ENCODE peak calls at places on chromosome 13, in seven cellular contexts. One of them, this sample, is unnamed.

GRCh38 chr13:33519561-33520479 is 234.3 kb upstream of the STARD13 start:
- DNase-seq in IMR-90: peak
- DNase-seq in mesendoderm: no peak
- DNase-seq in trophoblast cell: no peak
- DNase-seq in mesenchymal stem cell: peak
- DNase-seq in neuronal stem cell: no peak
- DNase-seq in H1: no peak
- DNase-seq in this sample: no peak

GRCh38 chr13:43698009-43698408 is 88.8 kb downstream of the ENOX1 start:
- DNase-seq in neuronal stem cell: no peak
- DNase-seq in H1: no peak
- DNase-seq in mesendoderm: no peak
- DNase-seq in mesenchymal stem cell: no peak
- DNase-seq in IMR-90: no peak
- DNase-seq in trophoblast cell: no peak
- DNase-seq in this sample: no peak

GRCh38 chr13:91135949-91136348 is 211.5 kb upstream of the MIR17HG start:
- DNase-seq in mesendoderm: no peak
- DNase-seq in mesenchymal stem cell: no peak
- DNase-seq in IMR-90: no peak
- DNase-seq in H1: no peak
- DNase-seq in neuronal stem cell: no peak
- DNase-seq in trophoblast cell: no peak
- DNase-seq in this sample: no peak

GRCh38 chr13:102369303-102369702 is 32.5 kb downstream of the FGF14 start:
- DNase-seq in mesendoderm: peak
- DNase-seq in mesenchymal stem cell: peak
- DNase-seq in trophoblast cell: peak
- DNase-seq in neuronal stem cell: no peak
- DNase-seq in IMR-90: no peak
- DNase-seq in H1: no peak
- DNase-seq in this sample: no peak

GRCh38 chr13:23889598-23890224 is 511 bp upstream of the MIPEP start:
- DNase-seq in trophoblast cell: no peak
- DNase-seq in neuronal stem cell: peak
- DNase-seq in mesenchymal stem cell: no peak
- DNase-seq in mesendoderm: peak
- DNase-seq in IMR-90: no peak
- DNase-seq in H1: no peak
- DNase-seq in this sample: no peak

GRCh38 chr13:50129065-50129922 is 114.0 kb downstream of the KCNRG start:
- DNase-seq in IMR-90: no peak
- DNase-seq in trophoblast cell: no peak
- DNase-seq in mesenchymal stem cell: peak
- DNase-seq in neuronal stem cell: peak
- DNase-seq in H1: no peak
- DNase-seq in mesendoderm: peak
- DNase-seq in this sample: no peak

GRCh38 chr13:113782472-113782871 is 23.4 kb downstream of the TMEM255B start:
- DNase-seq in trophoblast cell: no peak
- DNase-seq in neuronal stem cell: no peak
- DNase-seq in mesenchymal stem cell: no peak
- DNase-seq in H1: no peak
- DNase-seq in mesendoderm: no peak
- DNase-seq in IMR-90: no peak
- DNase-seq in this sample: no peak

GRCh38 chr13:23513460-23513859 is 56.8 kb upstream of the TNFRSF19 start:
- DNase-seq in mesenchymal stem cell: no peak
- DNase-seq in neuronal stem cell: no peak
- DNase-seq in H1: no peak
- DNase-seq in IMR-90: no peak
- DNase-seq in trophoblast cell: no peak
- DNase-seq in mesendoderm: no peak
- DNase-seq in this sample: no peak

GRCh38 chr13:59475911-59476310 is 687.8 kb downstream of the DIAPH3 start:
- DNase-seq in mesenchymal stem cell: no peak
- DNase-seq in neuronal stem cell: no peak
- DNase-seq in trophoblast cell: no peak
- DNase-seq in IMR-90: no peak
- DNase-seq in H1: no peak
- DNase-seq in mesendoderm: peak
- DNase-seq in this sample: no peak
- H2BK5ac ChIP-seq in mesenchymal stem cell: no peak
- H2BK5ac ChIP-seq in neuronal stem cell: no peak
- H2BK5ac ChIP-seq in trophoblast cell: no peak
- H2BK5ac ChIP-seq in IMR-90: no peak
- H2BK5ac ChIP-seq in H1: no peak
- H2BK5ac ChIP-seq in mesendoderm: no peak
- H2BK5ac ChIP-seq in this sample: no peak

GRCh38 chr13:27954406-27954851 is 14.7 kb downstream of the CDX2 start:
- DNase-seq in trophoblast cell: peak
- DNase-seq in IMR-90: no peak
- DNase-seq in mesendoderm: peak
- DNase-seq in H1: no peak
- DNase-seq in mesenchymal stem cell: peak
- DNase-seq in neuronal stem cell: no peak
- DNase-seq in this sample: peak

GRCh38 chr13:27955192-27955591 is 13.9 kb downstream of the CDX2 start:
- DNase-seq in H1: no peak
- DNase-seq in mesendoderm: no peak
- DNase-seq in IMR-90: no peak
- DNase-seq in mesenchymal stem cell: no peak
- DNase-seq in trophoblast cell: no peak
- DNase-seq in neuronal stem cell: no peak
- DNase-seq in this sample: no peak

GRCh38 chr13:27956576-27957300 is 12.4 kb downstream of the CDX2 start:
- DNase-seq in trophoblast cell: no peak
- DNase-seq in neuronal stem cell: no peak
- DNase-seq in IMR-90: no peak
- DNase-seq in mesendoderm: no peak
- DNase-seq in H1: no peak
- DNase-seq in mesenchymal stem cell: no peak
- DNase-seq in this sample: no peak

GRCh38 chr13:27953671-27954405 is 15.3 kb downstream of the CDX2 start:
- DNase-seq in mesendoderm: peak
- DNase-seq in mesenchymal stem cell: peak
- DNase-seq in H1: no peak
- DNase-seq in neuronal stem cell: peak
- DNase-seq in trophoblast cell: peak
- DNase-seq in IMR-90: peak
- DNase-seq in this sample: peak

GRCh38 chr13:27952931-27953670 is 16.0 kb downstream of the CDX2 start:
- DNase-seq in mesenchymal stem cell: no peak
- DNase-seq in trophoblast cell: peak
- DNase-seq in H1: no peak
- DNase-seq in IMR-90: no peak
- DNase-seq in mesendoderm: no peak
- DNase-seq in neuronal stem cell: no peak
- DNase-seq in this sample: no peak
- H2BK5ac ChIP-seq in mesenchymal stem cell: no peak
- H2BK5ac ChIP-seq in trophoblast cell: peak
- H2BK5ac ChIP-seq in H1: no peak
- H2BK5ac ChIP-seq in IMR-90: no peak
- H2BK5ac ChIP-seq in mesendoderm: no peak
- H2BK5ac ChIP-seq in neuronal stem cell: no peak
- H2BK5ac ChIP-seq in this sample: no peak

GRCh38 chr13:80161219-80161618 is 179.7 kb downstream of the SPRY2 start:
- DNase-seq in neuronal stem cell: no peak
- DNase-seq in mesendoderm: no peak
- DNase-seq in H1: no peak
- DNase-seq in mesenchymal stem cell: no peak
- DNase-seq in IMR-90: no peak
- DNase-seq in trophoblast cell: no peak
- DNase-seq in this sample: no peak

GRCh38 chr13:80166352-80166751 is 174.6 kb downstream of the SPRY2 start:
- DNase-seq in trophoblast cell: no peak
- DNase-seq in neuronal stem cell: no peak
- DNase-seq in H1: no peak
- DNase-seq in IMR-90: no peak
- DNase-seq in mesenchymal stem cell: no peak
- DNase-seq in mesendoderm: no peak
- DNase-seq in this sample: no peak

GRCh38 chr13:80168089-80168850 is 172.7 kb downstream of the SPRY2 start:
- DNase-seq in neuronal stem cell: no peak
- DNase-seq in mesendoderm: no peak
- DNase-seq in mesenchymal stem cell: peak
- DNase-seq in trophoblast cell: peak
- DNase-seq in IMR-90: peak
- DNase-seq in H1: no peak
- DNase-seq in this sample: no peak

GRCh38 chr13:80161896-80162295 is 179.0 kb downstream of the SPRY2 start:
- DNase-seq in neuronal stem cell: no peak
- DNase-seq in mesenchymal stem cell: no peak
- DNase-seq in trophoblast cell: no peak
- DNase-seq in H1: no peak
- DNase-seq in IMR-90: peak
- DNase-seq in mesendoderm: no peak
- DNase-seq in this sample: no peak

DNA sequence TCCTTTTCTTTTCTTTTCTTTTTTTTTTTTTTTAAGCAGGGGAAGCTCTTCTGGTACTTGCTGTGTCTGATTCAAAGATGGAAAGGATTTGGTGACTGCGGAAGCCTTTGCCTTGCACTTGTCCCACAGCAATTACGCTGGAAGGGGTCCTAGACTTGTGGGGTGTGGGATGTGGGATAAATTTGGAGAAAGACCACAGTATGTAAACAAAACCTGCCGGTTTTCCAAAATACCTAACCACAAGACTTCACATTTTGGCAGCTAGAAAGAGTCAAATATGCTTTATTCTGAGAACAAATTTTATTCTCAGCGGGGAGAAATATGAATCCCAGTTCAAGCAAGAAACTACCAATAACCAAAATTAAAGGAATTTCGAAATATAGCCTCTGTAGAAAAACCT is 176.5 kb downstream of the SPRY2 start:
- DNase-seq in H1: no peak
- DNase-seq in IMR-90: no peak
- DNase-seq in mesendoderm: no peak
- DNase-seq in trophoblast cell: no peak
- DNase-seq in neuronal stem cell: no peak
- DNase-seq in mesenchymal stem cell: no peak
- DNase-seq in this sample: no peak
- H2BK5ac ChIP-seq in H1: no peak
- H2BK5ac ChIP-seq in IMR-90: no peak
- H2BK5ac ChIP-seq in mesendoderm: no peak
- H2BK5ac ChIP-seq in trophoblast cell: no peak
- H2BK5ac ChIP-seq in neuronal stem cell: no peak
- H2BK5ac ChIP-seq in mesenchymal stem cell: no peak
- H2BK5ac ChIP-seq in this sample: no peak

DNA sequence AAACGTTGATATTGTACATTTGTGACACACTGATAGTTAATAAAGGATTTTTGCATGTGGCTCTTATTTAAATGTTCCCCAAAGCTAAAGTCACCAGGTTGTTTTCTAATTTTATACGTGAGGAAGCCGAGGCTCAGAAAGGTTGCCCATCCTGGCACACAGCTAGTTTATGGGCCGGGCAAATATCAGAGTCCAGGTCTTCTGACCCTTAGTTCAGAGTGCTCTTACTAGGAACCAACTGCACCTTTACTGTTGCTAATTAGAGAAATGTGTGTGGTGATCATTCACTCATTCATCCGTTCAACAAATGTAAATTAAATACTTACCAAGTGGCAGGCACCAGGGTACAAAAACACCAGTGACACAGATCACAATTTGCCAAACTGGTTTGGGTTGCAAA is 46.3 kb upstream of the RGCC start:
- DNase-seq in H1: no peak
- DNase-seq in mesenchymal stem cell: no peak
- DNase-seq in mesendoderm: no peak
- DNase-seq in IMR-90: no peak
- DNase-seq in trophoblast cell: no peak
- DNase-seq in neuronal stem cell: no peak
- DNase-seq in this sample: no peak
- H2BK5ac ChIP-seq in H1: no peak
- H2BK5ac ChIP-seq in mesenchymal stem cell: no peak
- H2BK5ac ChIP-seq in mesendoderm: no peak
- H2BK5ac ChIP-seq in IMR-90: no peak
- H2BK5ac ChIP-seq in trophoblast cell: no peak
- H2BK5ac ChIP-seq in neuronal stem cell: no peak
- H2BK5ac ChIP-seq in this sample: no peak

GRCh38 chr13:40208517-40208916 is 457.9 kb downstream of the FOXO1 start:
- DNase-seq in H1: no peak
- DNase-seq in IMR-90: no peak
- DNase-seq in mesendoderm: no peak
- DNase-seq in mesenchymal stem cell: no peak
- DNase-seq in trophoblast cell: no peak
- DNase-seq in neuronal stem cell: no peak
- DNase-seq in this sample: no peak

GRCh38 chr13:40215311-40215710 is 451.1 kb downstream of the FOXO1 start:
- DNase-seq in neuronal stem cell: no peak
- DNase-seq in mesenchymal stem cell: no peak
- DNase-seq in trophoblast cell: no peak
- DNase-seq in IMR-90: no peak
- DNase-seq in mesendoderm: no peak
- DNase-seq in H1: no peak
- DNase-seq in this sample: no peak

GRCh38 chr13:40211586-40211968 is 454.9 kb downstream of the FOXO1 start:
- DNase-seq in mesenchymal stem cell: no peak
- DNase-seq in trophoblast cell: no peak
- DNase-seq in IMR-90: no peak
- DNase-seq in neuronal stem cell: no peak
- DNase-seq in H1: no peak
- DNase-seq in mesendoderm: peak
- DNase-seq in this sample: no peak

GRCh38 chr13:40207110-40207478 is 459.3 kb downstream of the FOXO1 start:
- DNase-seq in mesenchymal stem cell: no peak
- DNase-seq in trophoblast cell: no peak
- DNase-seq in H1: no peak
- DNase-seq in neuronal stem cell: no peak
- DNase-seq in mesendoderm: no peak
- DNase-seq in IMR-90: no peak
- DNase-seq in this sample: no peak

DNA sequence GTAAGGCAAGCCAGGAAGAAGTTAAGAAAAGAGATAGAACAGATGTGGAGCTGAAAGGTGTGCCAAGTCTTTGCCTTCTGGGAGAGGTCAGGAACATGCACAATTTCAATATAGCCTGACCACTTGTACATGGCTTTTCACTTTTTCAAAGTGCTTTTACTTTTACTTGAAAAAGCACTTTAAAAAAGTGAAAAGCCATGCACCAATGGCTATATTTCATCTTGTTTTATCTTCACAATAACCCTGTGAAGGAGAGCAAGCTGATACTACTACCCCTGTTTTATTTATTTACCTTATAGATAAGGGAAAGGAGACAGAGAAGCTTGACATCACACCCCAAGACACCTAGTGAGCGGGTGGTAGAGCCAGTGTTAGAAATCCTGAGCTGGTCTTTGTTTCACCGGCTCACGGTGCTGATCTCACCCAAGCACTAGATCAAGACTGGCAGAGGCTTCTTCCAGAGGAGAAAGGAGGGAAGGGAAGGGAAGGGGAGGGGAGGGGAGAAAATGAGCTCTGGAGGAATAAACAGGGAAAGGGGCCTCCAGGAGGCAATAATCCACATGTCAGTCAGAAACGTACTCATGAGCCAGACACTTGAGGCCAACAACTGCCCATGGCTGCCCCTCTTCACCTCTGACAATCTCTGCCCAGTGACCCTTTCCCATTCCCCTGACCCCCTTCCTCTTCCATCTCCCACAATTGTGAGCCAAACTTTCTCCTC is 455.4 kb downstream of the FOXO1 start:
- DNase-seq in mesenchymal stem cell: no peak
- DNase-seq in neuronal stem cell: no peak
- DNase-seq in IMR-90: no peak
- DNase-seq in H1: no peak
- DNase-seq in trophoblast cell: no peak
- DNase-seq in mesendoderm: peak
- DNase-seq in this sample: no peak
- H2BK5ac ChIP-seq in mesenchymal stem cell: no peak
- H2BK5ac ChIP-seq in neuronal stem cell: no peak
- H2BK5ac ChIP-seq in IMR-90: no peak
- H2BK5ac ChIP-seq in H1: no peak
- H2BK5ac ChIP-seq in trophoblast cell: no peak
- H2BK5ac ChIP-seq in mesendoderm: no peak
- H2BK5ac ChIP-seq in this sample: no peak

This sample was measured in H9.